ENCODE peak calls at places on chromosomes 13 and 19, in four cellular contexts. One of them, this sample, is unnamed.
A peak's percentile ranks its signal among the peaks of the same experiment; 100 is the strongest.

GRCh38 chr13:109783815-109784589 is 2.4 kb downstream of the IRS2 start:
- DNase-seq in lower lobe of right lung: peak; percentile 51
- DNase-seq in Panc1: no peak
- DNase-seq in thoracic aorta: no peak
- DNase-seq in this sample: no peak

GRCh38 chr19:14467816-14468215 is 7.3 kb downstream of the PTGER1 start:
- DNase-seq in Panc1: no peak
- DNase-seq in lower lobe of right lung: no peak
- DNase-seq in thoracic aorta: no peak
- DNase-seq in this sample: no peak

GRCh38 chr19:13796301-13797057 is 1.2 kb downstream of the ZSWIM4 start:
- DNase-seq in thoracic aorta: peak; percentile 77
- DNase-seq in lower lobe of right lung: peak; percentile 64
- DNase-seq in Panc1: no peak
- DNase-seq in this sample: no peak

GRCh38 chr13:51645154-51645650 is 60.9 kb downstream of the WDFY2 start:
- DNase-seq in Panc1: no peak
- DNase-seq in thoracic aorta: no peak
- DNase-seq in lower lobe of right lung: no peak
- DNase-seq in this sample: no peak

GRCh38 chr19:56538761-56539263 is at the start of gene ZFP28:
- DNase-seq in lower lobe of right lung: peak; percentile 87
- DNase-seq in thoracic aorta: peak; percentile 31
- DNase-seq in Panc1: no peak
- DNase-seq in this sample: no peak

GRCh38 chr13:30718661-30719520 is 16.5 kb upstream of the ALOX5AP start:
- DNase-seq in thoracic aorta: no peak
- DNase-seq in lower lobe of right lung: no peak
- DNase-seq in Panc1: peak; percentile 80
- DNase-seq in this sample: no peak

GRCh38 chr19:45657520-45658163 is 10.4 kb upstream of the GIPR start:
- DNase-seq in Panc1: no peak
- DNase-seq in lower lobe of right lung: no peak
- DNase-seq in thoracic aorta: no peak
- DNase-seq in this sample: no peak

GRCh38 chr13:52118595-52118994 is 10.3 kb downstream of the NEK5 start:
- DNase-seq in thoracic aorta: no peak
- DNase-seq in Panc1: no peak
- DNase-seq in lower lobe of right lung: no peak
- DNase-seq in this sample: no peak

GRCh38 chr13:23470706-23471610 is 37.5 kb upstream of the SACS start:
- DNase-seq in Panc1: no peak
- DNase-seq in lower lobe of right lung: no peak
- DNase-seq in thoracic aorta: no peak
- DNase-seq in this sample: no peak

GRCh38 chr19:40693896-40694295 is 3.4 kb upstream of the NUMBL start:
- DNase-seq in lower lobe of right lung: no peak
- DNase-seq in thoracic aorta: no peak
- DNase-seq in Panc1: no peak
- DNase-seq in this sample: no peak

GRCh38 chr19:307793-308420 is 16.7 kb upstream of the PLPP2 start:
- DNase-seq in Panc1: no peak
- DNase-seq in thoracic aorta: no peak
- DNase-seq in lower lobe of right lung: no peak
- DNase-seq in this sample: no peak

GRCh38 chr19:17926044-17926443 is 6.8 kb upstream of the CCDC124 start:
- DNase-seq in thoracic aorta: no peak
- DNase-seq in lower lobe of right lung: no peak
- DNase-seq in Panc1: no peak
- DNase-seq in this sample: no peak

GRCh38 chr19:17920527-17920926 is 12.3 kb upstream of the CCDC124 start:
- DNase-seq in thoracic aorta: no peak
- DNase-seq in Panc1: no peak
- DNase-seq in lower lobe of right lung: no peak
- DNase-seq in this sample: no peak

GRCh38 chr19:17922138-17922537 is 10.7 kb upstream of the CCDC124 start:
- DNase-seq in thoracic aorta: no peak
- DNase-seq in lower lobe of right lung: no peak
- DNase-seq in Panc1: no peak
- DNase-seq in this sample: no peak
- H3K4me3 ChIP-seq in thoracic aorta: no peak overlapping the region
- H3K4me3 ChIP-seq in lower lobe of right lung: no peak overlapping the region
- H3K4me3 ChIP-seq in Panc1: no peak overlapping the region
- H3K4me3 ChIP-seq in this sample: no peak overlapping the region

GRCh38 chr19:47240996-47241918 is 10.3 kb upstream of the BBC3 start:
- DNase-seq in Panc1: no peak
- DNase-seq in thoracic aorta: peak; percentile 67
- DNase-seq in lower lobe of right lung: peak; percentile 83
- DNase-seq in this sample: no peak

GRCh38 chr19:47243776-47244547 is 12.4 kb upstream of the CCDC9 start:
- DNase-seq in lower lobe of right lung: peak; percentile 94
- DNase-seq in Panc1: no peak
- DNase-seq in thoracic aorta: peak; percentile 61
- DNase-seq in this sample: peak; percentile 86

GRCh38 chr19:47243364-47243775 is 12.4 kb upstream of the BBC3 start:
- DNase-seq in thoracic aorta: no peak
- DNase-seq in lower lobe of right lung: no peak
- DNase-seq in Panc1: no peak
- DNase-seq in this sample: no peak

GRCh38 chr19:47240561-47240960 is 9.6 kb upstream of the BBC3 start:
- DNase-seq in thoracic aorta: no peak
- DNase-seq in Panc1: no peak
- DNase-seq in lower lobe of right lung: no peak
- DNase-seq in this sample: no peak

GRCh38 chr19:47241919-47242644 is 11.1 kb upstream of the BBC3 start:
- DNase-seq in thoracic aorta: no peak
- DNase-seq in Panc1: no peak
- DNase-seq in lower lobe of right lung: no peak
- DNase-seq in this sample: no peak
- H3K4me1 ChIP-seq in thoracic aorta: peaks cover 38% of the 10 kb centered on the region
- H3K4me1 ChIP-seq in Panc1: peaks cover 4% of the 10 kb centered on the region
- H3K4me1 ChIP-seq in lower lobe of right lung: peaks cover 41% of the 10 kb centered on the region
- H3K4me1 ChIP-seq in this sample: peaks cover 13% of the 10 kb centered on the region

GRCh38 chr13:73717632-73718031 is 416.6 kb downstream of the KLF12 start:
- DNase-seq in Panc1: no peak
- DNase-seq in lower lobe of right lung: no peak
- DNase-seq in thoracic aorta: no peak
- DNase-seq in this sample: no peak

GRCh38 chr13:73715910-73716257 is 418.3 kb downstream of the KLF12 start:
- DNase-seq in thoracic aorta: no peak
- DNase-seq in lower lobe of right lung: no peak
- DNase-seq in Panc1: no peak
- DNase-seq in this sample: no peak

GRCh38 chr13:73715114-73715909 is 418.9 kb downstream of the KLF12 start:
- DNase-seq in Panc1: no peak
- DNase-seq in lower lobe of right lung: peak; percentile 66
- DNase-seq in thoracic aorta: no peak
- DNase-seq in this sample: no peak

GRCh38 chr13:73720216-73720840 is 413.9 kb downstream of the KLF12 start:
- DNase-seq in thoracic aorta: no peak
- DNase-seq in lower lobe of right lung: no peak
- DNase-seq in Panc1: no peak
- DNase-seq in this sample: no peak

DNA sequence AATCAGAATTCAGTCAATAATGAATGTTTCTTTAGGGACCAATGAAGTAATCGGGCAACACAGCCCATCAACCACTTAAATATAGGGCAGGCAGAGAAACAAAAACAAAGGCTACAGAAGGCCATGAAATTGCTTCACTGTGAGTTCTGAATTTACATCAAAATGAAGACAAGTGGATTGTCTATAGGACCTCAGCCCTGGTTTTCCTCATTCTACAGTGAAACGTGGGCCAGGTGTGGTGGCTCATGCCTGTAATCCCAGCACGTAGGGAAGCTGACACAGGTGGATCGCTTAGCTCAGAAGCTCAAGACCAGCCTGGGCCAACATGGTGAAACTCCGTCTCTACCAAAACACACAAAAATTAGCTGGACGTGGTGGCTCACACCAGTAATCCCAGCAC is 416.0 kb downstream of the KLF12 start:
- DNase-seq in thoracic aorta: no peak
- DNase-seq in Panc1: no peak
- DNase-seq in lower lobe of right lung: no peak
- DNase-seq in this sample: no peak
- H3K4me3 ChIP-seq in thoracic aorta: no peak overlapping the region
- H3K4me3 ChIP-seq in Panc1: no peak overlapping the region
- H3K4me3 ChIP-seq in lower lobe of right lung: no peak overlapping the region
- H3K4me3 ChIP-seq in this sample: no peak overlapping the region

GRCh38 chr19:3184847-3185481 is 766 bp upstream of the NCLN start:
- DNase-seq in Panc1: no peak
- DNase-seq in thoracic aorta: peak; percentile 31
- DNase-seq in lower lobe of right lung: peak; percentile 86
- DNase-seq in this sample: peak; percentile 33

GRCh38 chr19:3187662-3188511 is 2.2 kb downstream of the NCLN start:
- DNase-seq in thoracic aorta: no peak
- DNase-seq in Panc1: no peak
- DNase-seq in lower lobe of right lung: no peak
- DNase-seq in this sample: no peak

GRCh38 chr19:3186891-3187661 is 1.3 kb downstream of the NCLN start:
- DNase-seq in Panc1: no peak
- DNase-seq in thoracic aorta: no peak
- DNase-seq in lower lobe of right lung: no peak
- DNase-seq in this sample: no peak

GRCh38 chr19:3185482-3186376 is at the start of gene NCLN:
- DNase-seq in lower lobe of right lung: peak; percentile 97
- DNase-seq in thoracic aorta: peak; percentile 81
- DNase-seq in Panc1: peak; percentile 89
- DNase-seq in this sample: peak; percentile 77

DNA sequence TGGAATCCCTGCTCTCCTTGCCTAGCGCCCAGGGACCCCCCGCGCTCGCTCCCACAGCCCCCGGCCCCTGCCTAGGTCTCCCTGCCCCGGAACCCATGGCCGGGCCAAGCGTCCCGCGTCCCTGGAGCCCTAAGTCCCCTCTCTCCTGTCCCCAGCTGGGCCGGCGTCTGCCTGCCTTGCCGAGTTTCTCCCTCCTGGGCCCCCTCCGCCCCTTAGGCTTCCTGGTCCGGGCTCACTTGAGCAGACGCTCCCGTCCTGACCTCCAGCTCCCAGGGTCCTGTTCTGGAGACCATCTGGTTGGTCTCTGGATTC is 603 bp downstream of the NCLN start:
- DNase-seq in lower lobe of right lung: no peak
- DNase-seq in thoracic aorta: no peak
- DNase-seq in Panc1: no peak
- DNase-seq in this sample: no peak
- H3K4me1 ChIP-seq in lower lobe of right lung: peaks cover 42% of the 10 kb centered on the region
- H3K4me1 ChIP-seq in thoracic aorta: peaks cover 23% of the 10 kb centered on the region
- H3K4me1 ChIP-seq in Panc1: no peaks in the 10 kb centered on the region
- H3K4me1 ChIP-seq in this sample: peaks cover 4% of the 10 kb centered on the region

DNA sequence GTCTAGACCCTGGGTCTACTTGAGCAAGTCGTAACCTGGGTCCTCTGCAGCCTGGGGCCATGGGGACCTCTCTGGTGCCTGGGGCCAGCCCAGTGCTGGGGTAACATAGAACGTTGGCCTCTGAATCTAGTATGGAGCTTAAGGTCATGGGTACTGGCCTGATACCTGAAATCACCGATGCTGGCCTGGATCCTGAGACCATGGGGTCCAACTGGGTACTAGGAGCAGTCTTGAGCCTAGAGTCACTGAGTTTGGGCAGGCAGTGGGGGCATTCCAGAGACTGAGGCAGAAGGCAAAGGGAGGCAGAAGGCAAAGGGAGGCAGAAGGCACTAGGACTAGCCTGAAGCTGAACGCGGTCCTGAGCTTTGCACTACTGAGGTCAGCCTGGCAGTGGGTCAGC is 1121.1 kb upstream of the PRR20A start:
- DNase-seq in thoracic aorta: no peak
- DNase-seq in Panc1: no peak
- DNase-seq in lower lobe of right lung: no peak
- DNase-seq in this sample: no peak
- H3K4me3 ChIP-seq in thoracic aorta: no peak overlapping the region
- H3K4me3 ChIP-seq in Panc1: no peak overlapping the region
- H3K4me3 ChIP-seq in lower lobe of right lung: no peak overlapping the region
- H3K4me3 ChIP-seq in this sample: no peak overlapping the region

DNA sequence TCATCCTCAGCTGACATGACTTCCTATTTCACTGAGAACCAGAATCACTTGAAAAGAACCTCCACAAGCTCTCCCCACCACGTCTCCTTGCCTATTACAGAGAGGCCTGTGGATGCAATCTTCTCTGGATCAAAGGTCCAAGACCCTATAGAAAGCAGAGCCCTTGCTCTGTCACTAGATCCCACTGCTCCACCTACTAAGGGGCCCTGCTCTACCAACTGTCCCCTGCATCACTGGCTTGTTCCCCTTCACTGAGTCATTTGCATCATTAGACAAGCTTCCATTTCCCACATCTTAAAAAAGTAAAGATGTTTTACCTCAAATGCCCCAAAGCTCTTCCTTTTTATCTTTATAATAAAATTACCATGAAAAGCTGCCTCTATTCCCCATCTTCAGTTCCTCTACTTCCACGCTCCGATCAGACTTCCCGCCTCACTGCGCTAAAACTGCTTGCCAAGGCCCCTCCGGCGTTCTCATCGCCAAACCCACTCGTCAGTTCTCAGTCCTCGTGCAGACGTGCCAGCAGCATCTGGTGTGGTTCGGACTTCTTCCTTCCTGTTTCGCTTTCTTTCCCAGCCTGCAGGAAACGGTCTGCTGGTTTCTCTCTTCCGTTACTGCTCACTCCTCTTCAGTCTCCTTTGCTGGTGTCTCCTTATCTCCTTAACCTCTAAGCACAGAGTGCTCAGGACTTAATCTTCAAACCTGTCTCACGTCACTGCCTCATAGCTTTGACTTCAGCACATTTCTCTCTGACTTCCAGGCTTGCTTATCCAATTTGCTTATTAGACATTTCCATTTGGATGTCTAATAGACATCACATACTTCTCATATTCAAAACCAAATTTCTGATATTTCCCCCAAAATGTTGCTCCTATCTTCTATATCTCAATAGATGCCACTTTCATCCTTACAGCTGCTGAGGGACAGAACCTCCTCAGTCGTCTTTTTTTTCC is 40.5 kb downstream of the RCBTB2 start:
- DNase-seq in Panc1: no peak
- DNase-seq in lower lobe of right lung: peak; percentile 79
- DNase-seq in thoracic aorta: no peak
- DNase-seq in this sample: no peak
- H3K4me1 ChIP-seq in Panc1: no peaks in the 10 kb centered on the region
- H3K4me1 ChIP-seq in lower lobe of right lung: peaks cover 45% of the 10 kb centered on the region
- H3K4me1 ChIP-seq in thoracic aorta: no peaks in the 10 kb centered on the region
- H3K4me1 ChIP-seq in this sample: no peaks in the 10 kb centered on the region